ENCODE peak calls at places on chromosome 10, in four cellular contexts. Q is K562, C is HuH-7.5, W is heart left ventricle. T is an unnamed sample.

GRCh38 chr10:88090568-88091214 is 227.3 kb downstream of the PTEN start:
- DNase-seq in Q (no peak), W (no peak), C (no peak), T (no peak)

GRCh38 chr10:14603539-14604102 is 171.1 kb downstream of the FAM107B start:
- DNase-seq in W (no peak), Q (no peak), C (no peak), T (peak)

GRCh38 chr10:30386801-30387588 is 37.9 kb upstream of the MTPAP start:
- DNase-seq in W (no peak), Q (no peak), C (no peak), T (no peak)

GRCh38 chr10:131943021-131943814 is 38.5 kb downstream of the BNIP3 start:
- DNase-seq in Q (peak), W (no peak), C (peak), T (peak)

GRCh38 chr10:129955591-129956284 is 8.3 kb downstream of the EBF3 start:
- DNase-seq in W (no peak), C (peak), Q (no peak), T (no peak)

GRCh38 chr10:73044378-73045285 is 52.0 kb downstream of the P4HA1 start:
- DNase-seq in C (no peak), W (no peak), Q (no peak), T (no peak)

GRCh38 chr10:125375210-125375609 is 214.8 kb upstream of the CTBP2 start:
- DNase-seq in W (no peak), Q (no peak), C (no peak), T (peak)

GRCh38 chr10:11049772-11050171 is 32.1 kb downstream of the CELF2 start:
- DNase-seq in W (no peak), C (no peak), Q (no peak), T (no peak)

GRCh38 chr10:127210936-127211335 is 14.5 kb upstream of the INSYN2A start:
- DNase-seq in Q (no peak), W (no peak), C (no peak), T (no peak)

GRCh38 chr10:35386594-35387174 is 50.4 kb downstream of the CCNY start:
- DNase-seq in C (no peak), Q (peak), W (peak), T (no peak)

GRCh38 chr10:75250934-75251333 is 15.2 kb upstream of the COMTD1 start:
- DNase-seq in W (no peak), Q (no peak), C (no peak), T (no peak)